ENCODE peak calls at places on chromosome 7, in ten cellular contexts. W is foreskin fibroblast; Q is NCI-H146; E is iPS-NIHi11; R is BE2C; C is HEK293T; L is activated CD4-positive, alpha-beta T cell treated with anti-CD3 and anti-CD28 coated beads for 48 hours; V is NCI-H774; T is T-cell; S is adrenal gland. K is an unnamed sample.
A peak's percentile ranks its signal among the peaks of the same experiment; 100 is the strongest.

GRCh38 chr7:12423355-12423994 is 19.8 kb upstream of the VWDE start:
- DNase-seq in Q (no peak), L (no peak), R (no peak), T (no peak), W (peak; percentile 61), S (no peak), E (no peak), V (no peak), C (no peak), K (no peak)

GRCh38 chr7:112481337-112481736 is 546 bp downstream of the LSMEM1 start:
- DNase-seq in S (no peak), E (no peak), W (no peak), T (no peak), Q (no peak), R (no peak), V (no peak), L (no peak), C (no peak), K (no peak)

GRCh38 chr7:30252885-30253795 is 31.3 kb upstream of the ZNRF2 start:
- DNase-seq in L (peak; percentile 5), V (no peak), S (peak; percentile 67), R (no peak), Q (peak; percentile 35), W (no peak), C (no peak), T (no peak), E (peak; percentile 37), K (peak; percentile 86)

GRCh38 chr7:66282594-66282935 is 77.4 kb downstream of the TPST1 start:
- DNase-seq in C (no peak), W (no peak), V (no peak), Q (no peak), L (no peak), T (no peak), S (no peak), E (no peak), R (no peak), K (no peak)

GRCh38 chr7:135183478-135183877 is 13.0 kb upstream of the CYREN start:
- DNase-seq in V (no peak), C (no peak), Q (no peak), E (no peak), S (no peak), R (no peak), L (no peak), T (no peak), W (no peak), K (no peak)

GRCh38 chr7:114450431-114450830 is 35.8 kb downstream of the FOXP2 start:
- DNase-seq in V (no peak), R (no peak), W (no peak), S (no peak), E (no peak), T (no peak), C (no peak), Q (no peak), L (no peak), K (no peak)

GRCh38 chr7:73831656-73832579 is 1.1 kb downstream of the CLDN4 start:
- DNase-seq in T (no peak), S (no peak), Q (no peak), V (peak; percentile 82), C (no peak), L (no peak), E (peak; percentile 79), R (no peak), W (no peak), K (no peak)

GRCh38 chr7:92092210-92092609 is 42.1 kb downstream of the CYP51A1 start:
- DNase-seq in L (no peak), C (no peak), T (no peak), R (no peak), V (no peak), Q (no peak), E (no peak), S (no peak), W (no peak), K (no peak)

GRCh38 chr7:159105066-159105780 is 39.4 kb downstream of the VIPR2 start:
- DNase-seq in L (no peak), R (no peak), W (no peak), C (no peak), E (no peak), S (no peak), V (no peak), T (no peak), Q (no peak), K (no peak)

GRCh38 chr7:128205068-128205467 is 36.0 kb upstream of the LEP start:
- DNase-seq in V (no peak), R (no peak), T (no peak), E (no peak), S (no peak), Q (no peak), W (no peak), L (no peak), C (no peak), K (no peak)

GRCh38 chr7:159218216-159219006 is 73.7 kb upstream of the VIPR2 start:
- DNase-seq in E (no peak), S (no peak), Q (no peak), C (no peak), T (no peak), L (no peak), R (no peak), W (no peak), V (no peak), K (no peak)

GRCh38 chr7:159033956-159034938 is 110.4 kb downstream of the VIPR2 start:
- DNase-seq in E (no peak), L (no peak), V (no peak), W (no peak), C (no peak), R (no peak), T (no peak), Q (no peak), S (peak; percentile 5), K (no peak)

GRCh38 chr7:116259156-116259555 is 48.8 kb downstream of the TES start:
- DNase-seq in W (no peak), V (no peak), C (no peak), T (no peak), R (no peak), E (no peak), S (no peak), L (no peak), Q (no peak), K (no peak)

GRCh38 chr7:2537981-2538851 is 17.1 kb downstream of the BRAT1 start:
- DNase-seq in C (no peak), W (no peak), V (no peak), T (no peak), L (no peak), R (peak; percentile 35), E (peak; percentile 10), S (peak; percentile 24), Q (no peak), K (no peak)

GRCh38 chr7:66877577-66878300 is 43.3 kb upstream of the TMEM248 start:
- DNase-seq in L (no peak), V (no peak), Q (no peak), R (no peak), S (no peak), C (no peak), T (no peak), E (no peak), W (peak; percentile 19), K (no peak)

K was measured in H54.